ENCODE peak calls at places on chromosomes 6 and 20, in six cellular contexts. Z is suprapubic skin; J is CD8-positive, alpha-beta memory T cell; F is effector memory CD4-positive, alpha-beta T cell; O is endodermal cell; C is neural progenitor cell. V is an unnamed sample.

GRCh38 chr6:113647158-113647889 is 209.8 kb upstream of the MARCKS start:
- DNase-seq in Z (no peak), J (no peak), F (no peak), O (no peak), C (no peak), V (no peak)

GRCh38 chr6:121522265-121522664 is 86.8 kb downstream of the GJA1 start:
- DNase-seq in Z (no peak), J (no peak), F (no peak), O (no peak), C (no peak), V (no peak)

GRCh38 chr20:1212607-1213396 is 9.5 kb downstream of the C20orf202 start:
- DNase-seq in Z (peak), J (peak), F (peak), O (peak), C (peak), V (peak)

GRCh38 chr6:165728196-165728595 is 65.2 kb upstream of the PDE10A start:
- DNase-seq in Z (no peak), J (no peak), F (no peak), O (no peak), C (no peak), V (no peak)

GRCh38 chr6:33177552-33178446 is 14.5 kb downstream of the COL11A2 start:
- DNase-seq in Z (peak), J (no peak), F (no peak), O (no peak), C (no peak), V (no peak)

GRCh38 chr6:159646731-159647130 is 46.3 kb downstream of the SOD2 start:
- DNase-seq in Z (no peak), J (no peak), F (no peak), O (no peak), C (no peak), V (no peak)

GRCh38 chr6:147022041-147022440 is 182.2 kb upstream of the STXBP5 start:
- DNase-seq in Z (no peak), J (no peak), F (no peak), O (no peak), C (no peak), V (no peak)

GRCh38 chr20:43392561-43392960 is 65.1 kb upstream of the SRSF6 start:
- DNase-seq in Z (no peak), J (no peak), F (no peak), O (no peak), C (no peak), V (no peak)

GRCh38 chr6:148379966-148380653 is 37.5 kb downstream of the SASH1 start:
- DNase-seq in Z (no peak), J (no peak), F (no peak), O (no peak), C (no peak), V (no peak)

GRCh38 chr20:17295151-17295726 is 68.4 kb downstream of the PCSK2 start:
- DNase-seq in Z (no peak), J (no peak), F (no peak), O (no peak), C (no peak), V (no peak)

GRCh38 chr6:82040405-82041221 is 206.9 kb downstream of the IBTK start:
- DNase-seq in Z (no peak), J (no peak), F (no peak), O (peak), C (peak), V (peak)

GRCh38 chr6:3659748-3660147 is 91.8 kb downstream of the PXDC1 start:
- DNase-seq in Z (no peak), J (no peak), F (no peak), O (no peak), C (no peak), V (no peak)

GRCh38 chr20:59708326-59708725 is 104.0 kb downstream of the PHACTR3 start:
- DNase-seq in Z (no peak), J (no peak), F (no peak), O (no peak), C (no peak), V (no peak)

GRCh38 chr20:62588458-62589149 is 53.7 kb upstream of the SLCO4A1 start:
- DNase-seq in Z (no peak), J (no peak), F (no peak), O (no peak), C (no peak), V (no peak)

GRCh38 chr6:138188278-138188923 is 26.7 kb downstream of the ARFGEF3 start:
- DNase-seq in Z (no peak), J (no peak), F (no peak), O (no peak), C (no peak), V (peak)

GRCh38 chr6:168021581-168021980 is 24.1 kb downstream of the KIF25 start:
- DNase-seq in Z (no peak), J (no peak), F (no peak), O (no peak), C (no peak), V (no peak)

GRCh38 chr6:138455746-138456392 is 43.4 kb downstream of the NHSL1 start:
- DNase-seq in Z (no peak), J (peak), F (no peak), O (no peak), C (no peak), V (peak)

GRCh38 chr6:11398451-11399326 is 138.9 kb upstream of the TMEM170B start:
- DNase-seq in Z (no peak), J (no peak), F (no peak), O (no peak), C (no peak), V (peak)

GRCh38 chr6:70282906-70283461 is 19.9 kb downstream of the COL9A1 start:
- DNase-seq in Z (no peak), J (no peak), F (no peak), O (peak), C (peak), V (no peak)

DNA sequence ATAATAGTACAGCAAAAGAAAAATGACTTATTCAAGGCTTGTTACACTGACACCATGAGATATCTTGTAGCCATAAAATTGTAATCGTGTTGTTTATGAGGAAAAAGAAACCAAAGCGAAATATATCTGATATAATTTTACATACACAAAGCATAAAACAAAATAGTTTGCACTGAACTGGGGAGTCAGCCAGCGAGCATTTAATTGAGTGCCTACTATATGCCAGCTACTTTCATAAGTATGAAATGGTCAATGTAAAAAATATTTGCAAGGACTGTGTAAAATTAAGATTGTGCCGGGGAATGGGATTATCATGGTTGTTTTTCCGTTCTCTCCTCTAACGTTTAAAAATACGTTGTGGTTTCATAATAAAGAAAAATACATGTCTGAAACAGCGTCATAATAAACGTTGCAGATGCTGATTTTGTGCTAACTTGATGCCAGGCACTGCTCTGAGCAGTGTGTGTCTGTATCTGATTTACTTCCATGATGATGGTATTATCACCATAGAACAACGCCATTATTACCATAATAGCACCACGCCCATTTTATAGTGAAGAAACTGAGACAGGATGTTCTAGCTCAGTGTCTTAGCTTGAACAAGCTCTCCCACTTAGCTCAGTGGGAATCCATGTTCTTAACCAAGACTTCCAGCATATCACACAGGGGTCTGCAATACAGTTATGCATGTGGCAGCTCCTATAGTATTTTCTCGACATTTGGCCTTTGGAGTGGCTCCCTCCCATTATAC is 144.6 kb downstream of the BCAS1 start:
- DNase-seq in Z (peak), J (no peak), F (no peak), O (peak), C (no peak), V (no peak)
- H3K27ac ChIP-seq in Z (peak), J (no peak), F (no peak), O (no peak), C (no peak), V (no peak)

GRCh38 chr6:16201706-16202105 is 36.7 kb upstream of the GMPR start:
- DNase-seq in Z (no peak), J (no peak), F (no peak), O (no peak), C (no peak), V (no peak)
- H3K27ac ChIP-seq in Z (no peak), J (no peak), F (no peak), O (no peak), C (no peak), V (no peak)

GRCh38 chr20:47314647-47315338 is 41.7 kb downstream of the ZMYND8 start:
- DNase-seq in Z (peak), J (no peak), F (no peak), O (no peak), C (no peak), V (no peak)

GRCh38 chr20:47315339-47315662 is 41.2 kb downstream of the ZMYND8 start:
- DNase-seq in Z (no peak), J (no peak), F (no peak), O (no peak), C (peak), V (no peak)

GRCh38 chr20:47317127-47317895 is 39.2 kb downstream of the ZMYND8 start:
- DNase-seq in Z (peak), J (peak), F (peak), O (peak), C (peak), V (peak)

GRCh38 chr20:47318027-47318595 is 38.4 kb downstream of the ZMYND8 start:
- DNase-seq in Z (peak), J (no peak), F (no peak), O (peak), C (peak), V (peak)

GRCh38 chr20:47316776-47317126 is 39.7 kb downstream of the ZMYND8 start:
- DNase-seq in Z (no peak), J (no peak), F (no peak), O (no peak), C (no peak), V (no peak)
- H3K27ac ChIP-seq in Z (peak), J (peak), F (peak), O (peak), C (peak), V (peak)

DNA sequence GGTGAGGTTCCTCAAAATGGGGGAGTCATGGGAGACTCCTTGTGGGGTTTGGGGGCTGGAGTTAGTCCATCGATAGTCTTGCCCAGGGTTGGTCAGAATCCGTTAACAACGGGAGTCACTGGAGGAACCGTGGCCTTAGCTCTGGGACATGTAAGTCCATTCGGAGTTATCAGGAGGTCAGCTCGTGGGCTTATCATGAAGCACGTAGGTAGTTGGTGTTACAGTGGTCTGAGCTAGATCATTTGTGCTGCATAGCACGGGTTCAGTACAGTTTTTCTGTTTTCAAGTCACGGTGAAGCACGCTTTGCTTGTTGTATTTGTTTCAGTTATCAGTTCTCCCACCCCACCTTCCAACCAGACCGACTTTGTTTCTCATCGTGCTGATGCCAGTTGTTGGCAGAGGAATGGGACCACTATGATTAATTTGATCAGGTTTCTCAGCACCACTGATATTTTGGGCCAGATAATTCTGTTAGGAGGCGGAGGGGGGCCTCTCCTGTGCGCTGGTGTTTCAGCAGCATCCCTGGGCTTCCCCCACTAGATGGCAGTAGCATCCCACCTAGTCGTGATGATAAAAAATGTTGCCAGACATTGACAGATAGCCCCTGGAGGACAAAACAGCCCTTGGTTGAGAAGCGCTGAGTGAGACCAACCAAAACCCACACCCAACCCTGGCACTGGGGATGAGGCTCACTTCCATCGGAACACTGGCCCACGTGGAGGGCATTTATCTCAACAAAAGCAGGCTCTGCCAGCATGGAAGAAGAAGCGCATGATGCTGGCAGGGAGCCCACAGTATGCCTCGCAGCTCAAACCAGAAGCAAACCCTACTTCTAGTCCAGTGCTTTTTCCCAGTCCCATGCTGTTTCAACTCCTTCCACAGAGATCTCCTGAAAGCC is 2.2 kb upstream of the APMAP start:
- DNase-seq in Z (peak), J (peak), F (peak), O (peak), C (peak), V (peak)
- H3K27ac ChIP-seq in Z (no peak), J (no peak), F (no peak), O (no peak), C (no peak), V (no peak)

DNA sequence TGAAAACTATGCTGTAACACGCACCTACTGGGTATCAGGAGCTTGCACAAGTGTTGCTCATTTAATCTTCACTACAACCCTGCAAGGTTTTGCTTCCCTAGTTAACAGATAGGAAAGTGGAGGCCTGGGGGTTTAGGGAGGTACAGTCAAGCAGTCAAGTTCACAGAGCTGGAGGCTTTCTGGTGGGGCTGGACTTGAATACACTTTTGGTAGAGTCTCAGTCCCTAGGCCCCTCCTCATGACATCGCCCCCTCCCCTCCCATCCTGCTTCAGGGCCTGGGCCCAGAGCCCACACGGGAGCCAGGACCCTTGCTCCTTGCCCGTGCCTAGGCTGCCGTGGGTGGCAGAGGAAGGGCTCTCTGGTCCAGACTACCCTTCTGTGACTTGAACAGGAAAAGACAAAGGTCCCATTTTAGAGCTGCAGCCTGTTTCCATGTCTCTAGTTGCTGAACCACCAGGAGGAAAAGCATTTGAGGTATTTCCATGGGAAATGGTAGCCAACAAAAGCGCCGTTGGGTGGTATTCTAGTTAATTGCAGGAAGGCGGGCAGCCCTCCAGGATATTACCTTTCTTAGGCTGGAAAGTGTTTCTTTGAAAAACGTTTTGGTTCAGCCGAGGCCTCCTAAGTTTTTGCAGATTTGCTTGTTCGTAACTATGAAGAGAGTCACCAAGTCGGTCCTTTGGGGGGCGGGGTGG is 84.9 kb downstream of the CDC5L start:
- DNase-seq in Z (no peak), J (no peak), F (no peak), O (peak), C (peak), V (no peak)
- H3K27ac ChIP-seq in Z (no peak), J (no peak), F (no peak), O (peak), C (no peak), V (no peak)